ENCODE peak calls at places on chromosome 19, in four cellular contexts. W, N, A and I are unnamed samples.

GRCh38 chr19:46069841-46070341 is 29.1 kb upstream of the IGFL4 start:
- DNase-seq in A (peak), N (no peak), W (no peak), I (no peak)

GRCh38 chr19:18293642-18294466 is 12.4 kb upstream of the JUND start:
- DNase-seq in W (no peak), N (no peak), A (no peak), I (no peak)

GRCh38 chr19:55173717-55174409 is 6.2 kb downstream of the SYT5 start:
- DNase-seq in W (peak), A (peak), N (peak), I (peak)

GRCh38 chr19:46240693-46241092 is 11.2 kb downstream of the IGFL1 start:
- DNase-seq in N (no peak), A (no peak), W (no peak), I (no peak)

GRCh38 chr19:16185925-16186234 is 670 bp downstream of the FAM32A start:
- DNase-seq in W (peak), A (peak), N (no peak), I (no peak)

GRCh38 chr19:1563251-1563650 is 4.9 kb downstream of the MEX3D start:
- DNase-seq in A (no peak), N (no peak), W (no peak), I (no peak)

GRCh38 chr19:8638078-8638619 is 7.7 kb downstream of the NFILZ start:
- DNase-seq in W (no peak), N (no peak), A (peak), I (no peak)

GRCh38 chr19:54162241-54162805 is 2.8 kb upstream of the LENG1 start:
- DNase-seq in A (no peak), N (peak), W (peak), I (peak)

GRCh38 chr19:1177322-1178114 is 3.5 kb upstream of the SBNO2 start:
- DNase-seq in W (no peak), N (no peak), A (no peak), I (no peak)

GRCh38 chr19:43504426-43505185 is at the start of gene PHLDB3:
- DNase-seq in N (peak), A (peak), W (peak), I (peak)

GRCh38 chr19:7654401-7654800 is 14.4 kb upstream of the RETN start:
- DNase-seq in N (no peak), W (no peak), A (no peak), I (no peak)

GRCh38 chr19:15161028-15161984 is 39.5 kb downstream of the NOTCH3 start:
- DNase-seq in N (peak), W (peak), A (peak), I (peak)

GRCh38 chr19:55372316-55373081 is 2.2 kb upstream of the IL11 start:
- DNase-seq in W (no peak), A (peak), N (no peak), I (no peak)

GRCh38 chr19:6822311-6822670 is 49.8 kb downstream of the VAV1 start:
- DNase-seq in W (no peak), N (no peak), A (no peak), I (no peak)

GRCh38 chr19:1058112-1058511 is 8.9 kb upstream of the ARHGAP45 start:
- DNase-seq in W (no peak), A (no peak), N (no peak), I (no peak)

GRCh38 chr19:29748996-29749395 is 33.9 kb upstream of the C19orf12 start:
- DNase-seq in N (no peak), A (no peak), W (no peak), I (no peak)

GRCh38 chr19:13154241-13154778 is 4.1 kb downstream of the IER2 start:
- DNase-seq in A (peak), W (no peak), N (peak), I (no peak)

GRCh38 chr19:55146078-55146647 is 2.8 kb downstream of the TNNT1 start:
- DNase-seq in W (peak), N (peak), A (no peak), I (peak)

GRCh38 chr19:19407640-19407933 is 2.1 kb downstream of the GATAD2A start:
- DNase-seq in W (no peak), N (no peak), A (no peak), I (no peak)

GRCh38 chr19:18696023-18696422 is 12.5 kb downstream of the CRTC1 start:
- DNase-seq in W (no peak), A (no peak), N (peak), I (no peak)

DNA sequence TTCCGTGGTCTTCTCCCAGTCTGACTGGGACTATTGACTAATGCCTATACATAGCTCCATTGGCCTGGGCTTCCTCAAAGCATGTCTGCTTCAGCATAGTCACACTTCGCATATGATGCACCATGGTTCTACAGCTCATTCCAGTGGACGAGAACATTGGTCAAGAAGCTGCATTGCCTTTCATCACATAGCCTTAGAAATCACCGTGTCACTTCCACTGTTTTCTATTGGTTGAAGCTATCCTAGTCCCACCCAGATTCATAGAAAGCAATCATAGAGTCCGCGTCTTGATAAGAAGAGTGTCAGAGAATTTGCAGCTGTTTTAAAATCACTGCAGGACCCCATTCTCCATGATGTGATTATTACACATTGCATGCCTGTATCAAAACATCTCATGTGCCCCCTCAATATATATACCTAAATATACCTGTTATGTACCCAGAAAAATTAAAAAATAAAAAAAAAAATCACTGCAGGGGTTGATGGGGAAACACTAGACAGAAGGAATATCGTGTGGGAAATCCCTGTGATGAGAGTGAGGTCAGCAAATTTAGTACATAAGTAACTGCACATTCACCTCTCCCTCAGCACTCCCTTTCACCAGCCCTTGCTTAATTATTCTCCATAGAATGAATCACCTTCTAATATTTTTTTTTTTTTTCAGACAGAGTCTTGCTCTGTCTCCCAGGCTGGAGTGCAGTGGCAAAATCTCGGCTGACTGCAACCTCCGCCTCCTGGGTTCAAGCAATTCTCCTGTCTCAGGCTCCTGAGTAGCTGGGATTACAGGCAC is 2.1 kb upstream of the ARHGAP33 start:
- DNase-seq in A (no peak), N (no peak), W (no peak), I (no peak)
- TF ChIP-seq ELF4 in A (no peak), N (no peak), W (no peak), I (no peak)

DNA sequence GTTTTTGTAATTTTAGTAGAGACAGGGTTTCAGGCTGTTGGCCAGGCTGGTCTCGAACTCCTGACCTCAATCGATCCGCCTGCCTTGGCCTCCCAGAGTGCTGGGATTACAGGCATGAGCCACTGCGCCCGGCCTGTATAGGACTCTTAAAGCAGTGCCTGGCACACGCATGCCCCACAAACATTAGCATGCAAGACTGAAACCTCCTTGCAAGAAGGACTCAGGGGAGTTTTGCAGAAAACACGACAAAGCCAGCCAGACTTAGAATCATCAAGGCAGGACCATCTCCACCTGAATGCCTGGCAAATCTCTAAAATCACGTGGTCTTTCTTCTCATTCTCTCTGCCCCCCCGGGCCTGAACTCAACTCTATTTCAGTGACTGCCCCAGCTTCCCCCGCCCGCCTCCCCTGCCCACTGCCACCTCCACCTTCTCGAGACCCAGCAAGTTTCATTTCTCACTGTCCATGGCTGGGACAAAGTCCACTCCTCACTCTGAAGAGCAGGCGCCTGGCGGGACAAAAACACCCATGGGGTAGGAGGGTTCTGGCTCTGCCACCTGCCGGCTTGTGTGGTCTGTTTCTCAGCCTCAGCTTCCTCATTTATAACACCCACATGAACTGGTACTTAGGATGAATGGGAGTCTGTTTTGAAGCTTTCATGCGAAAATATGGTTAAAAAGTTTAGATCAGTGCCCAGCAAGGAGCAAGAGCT is 2.4 kb downstream of the TICAM1 start:
- DNase-seq in A (peak), N (no peak), W (no peak), I (no peak)
- TF ChIP-seq ELF4 in A (no peak), N (no peak), W (no peak), I (no peak)

DNA sequence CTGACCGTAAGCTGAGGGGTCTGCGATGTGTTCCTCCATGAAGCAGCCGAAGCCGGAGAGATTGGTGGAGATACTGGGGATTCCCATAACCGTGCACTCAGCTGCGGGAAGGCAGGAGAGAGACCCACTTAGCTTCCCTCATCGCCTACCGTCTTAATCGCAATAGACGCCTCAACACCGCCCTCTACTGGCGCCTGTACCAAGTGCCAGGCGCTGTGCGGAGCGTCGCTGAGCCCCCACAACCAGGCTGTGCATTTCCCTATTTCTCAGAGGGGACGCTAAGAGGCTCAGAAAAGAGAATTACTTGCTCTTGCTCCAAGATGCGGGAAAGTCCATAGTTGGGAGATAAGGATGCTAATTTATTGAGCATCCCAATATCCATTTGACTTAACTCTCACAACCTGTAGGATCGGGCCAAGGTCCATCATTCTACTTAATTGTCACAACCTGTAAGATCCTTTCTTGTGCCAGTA is 5.8 kb downstream of the FTL start:
- DNase-seq in A (peak), N (peak), W (peak), I (peak)
- TF ChIP-seq ELF4 in A (no peak), N (no peak), W (no peak), I (no peak)

DNA sequence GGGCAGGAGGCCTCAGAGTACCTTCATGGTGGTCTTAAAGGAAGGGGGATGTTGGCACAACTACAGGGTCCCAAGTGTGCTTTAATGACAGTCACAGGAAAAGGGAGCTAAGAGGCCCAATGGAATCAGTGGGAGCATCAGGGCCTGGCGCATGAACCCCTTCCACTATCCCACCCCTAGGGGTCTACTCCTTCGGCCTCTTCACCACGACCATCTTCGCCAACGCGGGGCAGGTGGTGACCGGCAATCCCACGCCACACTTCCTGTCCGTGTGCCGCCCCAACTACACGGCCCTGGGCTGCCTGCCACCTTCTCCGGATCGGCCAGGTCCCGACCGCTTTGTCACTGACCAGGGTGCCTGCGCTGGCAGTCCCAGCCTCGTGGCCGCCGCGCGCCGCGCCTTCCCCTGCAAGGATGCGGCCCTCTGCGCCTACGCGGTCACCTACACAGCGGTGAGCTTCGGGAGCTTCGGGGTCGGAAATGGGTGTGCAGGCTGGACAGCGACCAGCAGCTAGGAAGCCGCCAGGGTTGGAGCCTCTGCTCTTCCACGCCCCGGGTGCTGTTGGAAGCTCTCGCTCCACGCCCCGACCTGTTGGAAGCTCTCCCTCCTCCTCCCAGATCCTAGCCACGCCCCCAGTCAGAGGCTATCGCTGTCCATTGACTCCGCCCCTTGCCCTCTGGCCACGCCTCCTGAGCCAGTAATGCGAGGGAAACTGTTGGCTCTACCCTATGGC is 6.0 kb downstream of the PLPPR2 start:
- DNase-seq in N (peak), A (no peak), W (peak), I (peak)
- TF ChIP-seq ELF4 in N (no peak), A (no peak), W (no peak), I (no peak)

GRCh38 chr19:49848938-49849337 is 2.0 kb upstream of the PTOV1 start:
- DNase-seq in N (peak), A (no peak), W (no peak), I (no peak)

GRCh38 chr19:49850221-49850486 is 805 bp upstream of the PTOV1 start:
- DNase-seq in W (no peak), N (no peak), A (no peak), I (no peak)

GRCh38 chr19:49849433-49850220 is 1.3 kb upstream of the PTOV1 start:
- DNase-seq in N (peak), W (no peak), A (no peak), I (no peak)

GRCh38 chr19:49846408-49846807 is 4.6 kb upstream of the PTOV1 start:
- DNase-seq in N (no peak), A (no peak), W (no peak), I (no peak)

DNA sequence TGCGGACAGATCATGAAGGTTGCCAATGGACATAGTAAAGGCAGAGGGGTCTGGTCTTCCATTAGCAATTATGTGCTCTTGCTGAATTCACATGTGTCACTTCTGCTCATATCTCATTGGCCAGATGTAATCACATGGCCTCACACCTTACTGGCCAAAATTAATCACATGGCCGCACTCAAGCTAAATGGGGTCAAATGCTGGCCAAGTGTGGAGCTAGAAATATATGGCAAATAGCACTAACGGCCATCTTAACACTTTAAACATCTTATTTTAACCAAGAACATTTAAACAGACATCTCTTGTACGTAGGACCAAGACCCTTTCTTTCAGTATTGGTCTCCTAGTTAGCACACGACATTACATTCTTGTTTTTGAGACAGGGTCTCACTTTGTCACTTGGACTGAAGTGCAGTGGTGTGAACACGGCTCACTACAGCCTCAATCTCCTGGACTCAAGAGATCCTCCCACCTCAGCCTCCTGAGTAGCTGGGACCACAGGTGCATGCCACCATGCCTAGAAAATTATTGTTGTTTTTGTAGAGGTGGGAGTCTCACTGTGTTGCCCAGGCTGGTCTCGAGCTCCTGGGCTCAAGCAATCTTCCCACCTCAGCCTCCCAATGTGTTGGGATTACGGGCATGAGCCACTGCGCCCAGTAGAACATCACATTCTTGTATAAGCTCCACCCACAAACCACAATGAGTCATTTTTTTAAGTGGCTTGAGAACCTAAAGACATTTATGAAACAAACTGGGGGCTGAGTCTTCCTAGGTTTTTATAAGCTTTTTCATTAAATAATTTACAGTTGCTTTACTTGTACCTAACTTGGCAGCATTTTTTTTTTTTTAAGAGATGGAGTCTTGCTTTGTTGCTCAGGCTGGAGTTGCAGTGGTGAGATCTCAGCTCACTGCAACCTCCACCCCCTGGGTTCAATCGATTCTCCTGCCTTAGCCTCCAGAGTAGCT is 2.9 kb upstream of the PTOV1 start:
- DNase-seq in A (no peak), N (peak), W (no peak), I (no peak)
- TF ChIP-seq ELF4 in A (no peak), N (no peak), W (no peak), I (no peak)

GRCh38 chr19:41734585-41734984 is 20.7 kb upstream of the CEACAM6 start:
- DNase-seq in N (no peak), W (no peak), A (no peak), I (no peak)
- TF ChIP-seq ELF4 in N (no peak), W (no peak), A (no peak), I (no peak)

GRCh38 chr19:2846180-2846935 is 5.1 kb downstream of the ZNF555 start:
- DNase-seq in N (no peak), A (no peak), W (no peak), I (no peak)
- TF ChIP-seq ELF4 in N (no peak), A (no peak), W (no peak), I (no peak)